ENCODE peak calls at places on chromosomes 3 and 15, in five cellular contexts. N is central memory CD8-positive, alpha-beta T cell; Y is PC-3; K is naive B cell; P is CD4-positive, CD25-positive, alpha-beta regulatory T cell. O is an unnamed sample.

GRCh38 chr3:18363367-18363766 is 61.8 kb downstream of the SATB1 start:
- ATAC-seq in N (no peak), Y (no peak), K (no peak), P (no peak), O (no peak)

GRCh38 chr15:86505951-86506350 is 426.3 kb downstream of the AGBL1 start:
- ATAC-seq in N (no peak), Y (no peak), K (no peak), P (no peak), O (no peak)

GRCh38 chr15:58182460-58183163 is 44.4 kb downstream of the AQP9 start:
- ATAC-seq in N (no peak), Y (peak), K (no peak), P (no peak), O (peak)

GRCh38 chr15:78808550-78808949 is 2.7 kb downstream of the ADAMTS7 start:
- ATAC-seq in N (no peak), Y (peak), K (no peak), P (no peak), O (no peak)

GRCh38 chr3:172209333-172210321 is 170.2 kb downstream of the FNDC3B start:
- ATAC-seq in N (no peak), Y (no peak), K (no peak), P (no peak), O (peak)

GRCh38 chr15:80732148-80732547 is 37.0 kb downstream of the ABHD17C start:
- ATAC-seq in N (no peak), Y (no peak), K (no peak), P (no peak), O (no peak)

GRCh38 chr15:64949383-64950141 is 37.9 kb downstream of the ANKDD1A start:
- ATAC-seq in N (no peak), Y (no peak), K (no peak), P (peak), O (peak)

GRCh38 chr15:91348812-91349500 is 248.9 kb downstream of the SV2B start:
- ATAC-seq in N (peak), Y (no peak), K (no peak), P (peak), O (no peak)

GRCh38 chr15:71730277-71731144 is 79.8 kb upstream of the NR2E3 start:
- ATAC-seq in N (no peak), Y (peak), K (no peak), P (no peak), O (peak)